ENCODE peak calls at places on chromosomes 3 and 15, in four cellular contexts. S, Y, O and N are unnamed samples. For H3K4me1, the result is how much of the 10 kb centered on the place peaks cover.

GRCh38 chr3:160831411-160831810 is 75.4 kb downstream of the PPM1L start:
- DNase-seq in S (no peak), Y (no peak), O (no peak), N (no peak)

GRCh38 chr3:86793786-86794185 is 197.2 kb downstream of the VGLL3 start:
- DNase-seq in S (peak), Y (peak), O (no peak), N (no peak)

GRCh38 chr3:194991338-194991654 is 279.7 kb downstream of the XXYLT1 start:
- DNase-seq in S (no peak), Y (no peak), O (no peak), N (no peak)

GRCh38 chr15:66505818-66506217 is 692 bp downstream of the ZWILCH start:
- DNase-seq in S (no peak), Y (no peak), O (no peak), N (no peak)

GRCh38 chr3:159850481-159850880 is 138.2 kb upstream of the IL12A start:
- DNase-seq in S (no peak), Y (no peak), O (no peak), N (no peak)

GRCh38 chr3:48856469-48856868 is 8.8 kb upstream of the PRKAR2A start:
- DNase-seq in S (no peak), Y (no peak), O (peak), N (no peak)

GRCh38 chr3:8303466-8303865 is 198.2 kb upstream of the LMCD1 start:
- DNase-seq in S (no peak), Y (peak), O (no peak), N (no peak)

GRCh38 chr15:66684136-66684681 is 17.8 kb upstream of the SMAD6 start:
- DNase-seq in S (no peak), Y (no peak), O (no peak), N (no peak)

GRCh38 chr3:62686916-62687315 is 188.3 kb downstream of the CADPS start:
- DNase-seq in S (no peak), Y (no peak), O (no peak), N (no peak)

GRCh38 chr15:66252411-66253295 is 897 bp downstream of the MEGF11 start:
- DNase-seq in S (peak), Y (peak), O (no peak), N (no peak)

GRCh38 chr15:58748787-58749531 is 548 bp downstream of the ADAM10 start:
- DNase-seq in S (peak), Y (peak), O (peak), N (peak)

GRCh38 chr3:123586966-123587365 is 2.1 kb upstream of the HACD2 start:
- DNase-seq in S (no peak), Y (peak), O (no peak), N (no peak)

GRCh38 chr15:27570746-27571145 is 528.4 kb downstream of the OCA2 start:
- DNase-seq in S (no peak), Y (no peak), O (no peak), N (no peak)

GRCh38 chr15:31392761-31393401 is 66.2 kb downstream of the KLF13 start:
- DNase-seq in S (no peak), Y (no peak), O (no peak), N (peak)

GRCh38 chr15:101273534-101273933 is 3.8 kb downstream of the SELENOS start:
- DNase-seq in S (no peak), Y (no peak), O (no peak), N (no peak)

GRCh38 chr3:46968783-46969428 is 7.6 kb downstream of the CCDC12 start:
- DNase-seq in S (no peak), Y (no peak), O (no peak), N (no peak)
- H3K4me3 ChIP-seq in S (no peak), Y (no peak), O (no peak), N (no peak)

GRCh38 chr3:13020159-13020558 is 53.1 kb downstream of the IQSEC1 start:
- DNase-seq in S (no peak), Y (no peak), O (peak), N (no peak)

GRCh38 chr3:13019706-13020105 is 53.5 kb downstream of the IQSEC1 start:
- DNase-seq in S (no peak), Y (no peak), O (peak), N (no peak)

GRCh38 chr3:13018039-13018431 is 55.2 kb downstream of the IQSEC1 start:
- DNase-seq in S (no peak), Y (no peak), O (peak), N (peak)

GRCh38 chr3:13018561-13019242 is 54.5 kb downstream of the IQSEC1 start:
- DNase-seq in S (no peak), Y (no peak), O (peak), N (no peak)

GRCh38 chr3:13019243-13019701 is 54.0 kb downstream of the IQSEC1 start:
- DNase-seq in S (no peak), Y (peak), O (peak), N (no peak)
- H3K4me1 ChIP-seq in S (under half), Y (under half), O (half or more), N (under half)

GRCh38 chr3:49901351-49902339 is 2.0 kb downstream of the MST1R start:
- DNase-seq in S (no peak), Y (no peak), O (no peak), N (no peak)
- H3K4me3 ChIP-seq in S (peak), Y (no peak), O (peak), N (no peak)

GRCh38 chr3:73412020-73412419 is 212.7 kb downstream of the PDZRN3 start:
- DNase-seq in S (no peak), Y (no peak), O (no peak), N (no peak)
- H3K4me1 ChIP-seq in S (under half), Y (under half), O (under half), N (under half)

DNA sequence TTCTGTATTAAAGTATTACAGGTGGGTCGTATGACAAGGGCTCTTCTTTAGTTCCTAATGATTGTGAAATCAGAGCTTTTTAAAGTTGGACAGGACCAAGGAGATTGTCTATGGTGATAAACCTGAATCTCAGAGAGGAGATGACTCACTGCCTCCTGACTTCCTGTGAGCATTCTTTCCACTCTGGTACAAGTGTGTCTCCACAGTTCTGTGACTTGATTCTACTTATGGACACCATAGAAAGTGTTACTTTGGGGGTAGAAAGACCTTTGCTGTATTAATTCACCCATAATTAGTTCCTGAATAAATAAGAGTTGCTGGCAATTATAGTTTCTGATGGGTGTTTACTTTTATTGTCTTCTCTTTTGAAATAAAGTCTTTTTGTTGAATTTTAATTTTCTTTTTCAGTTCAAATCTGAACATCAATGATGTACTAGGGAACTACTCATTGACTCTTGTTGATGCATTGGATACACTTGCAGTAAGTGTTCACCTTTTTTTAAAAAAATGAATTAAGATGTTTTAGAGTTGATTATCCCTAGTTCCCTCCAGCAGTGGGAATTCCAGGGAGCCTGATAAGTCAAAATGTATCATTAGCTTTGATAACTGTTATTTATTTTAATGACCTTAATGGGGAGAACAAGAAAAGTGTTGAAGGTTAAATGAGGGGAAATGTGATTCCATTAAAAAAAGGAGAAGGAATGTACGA is 7.4 kb downstream of the EDEM1 start:
- DNase-seq in S (peak), Y (peak), O (no peak), N (no peak)
- H3K4me3 ChIP-seq in S (no peak), Y (no peak), O (no peak), N (no peak)

DNA sequence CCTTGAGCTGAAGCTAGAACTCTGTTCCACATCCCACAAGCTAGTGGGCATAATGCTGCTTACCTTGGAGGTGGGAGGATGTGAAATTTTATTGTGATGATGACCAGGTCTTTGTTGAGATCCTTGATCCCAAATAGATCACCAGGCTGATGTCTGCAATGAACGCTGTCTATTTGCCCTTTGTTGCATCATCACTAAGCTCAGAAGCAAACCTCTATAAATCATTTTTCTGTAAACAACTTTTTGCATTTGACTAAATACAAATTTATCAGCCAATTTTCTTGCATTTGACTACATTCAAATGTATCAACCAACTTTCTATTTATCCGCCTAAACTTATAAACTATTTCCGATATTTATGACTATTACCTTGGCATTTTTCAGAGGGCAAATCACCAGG is 9.7 kb downstream of the CCDC80 start:
- DNase-seq in S (no peak), Y (no peak), O (no peak), N (no peak)
- H3K4me1 ChIP-seq in S (half or more), Y (under half), O (under half), N (under half)

GRCh38 chr3:120284702-120285507 is at the start of gene GPR156:
- DNase-seq in S (peak), Y (peak), O (no peak), N (no peak)
- H3K4me3 ChIP-seq in S (peak), Y (peak), O (peak), N (peak)

GRCh38 chr3:4897765-4898453 is 81.3 kb upstream of the BHLHE40 start:
- DNase-seq in S (no peak), Y (peak), O (no peak), N (no peak)

GRCh38 chr3:4898454-4899313 is 80.6 kb upstream of the BHLHE40 start:
- DNase-seq in S (no peak), Y (peak), O (no peak), N (no peak)

GRCh38 chr3:4899654-4900236 is 79.5 kb upstream of the BHLHE40 start:
- DNase-seq in S (no peak), Y (peak), O (no peak), N (no peak)

GRCh38 chr3:4895848-4896247 is 83.4 kb upstream of the BHLHE40 start:
- DNase-seq in S (no peak), Y (peak), O (no peak), N (no peak)

GRCh38 chr3:4900298-4900697 is 78.9 kb upstream of the BHLHE40 start:
- DNase-seq in S (no peak), Y (no peak), O (no peak), N (no peak)
- H3K4me1 ChIP-seq in S (under half), Y (under half), O (under half), N (under half)